ENCODE peak calls at places on chromosomes 4 and X, in six cellular contexts. N is HCT116, S is K562, Y is SK-N-SH, L is HepG2, Z is GM12878. A is an unnamed sample.
A peak's percentile ranks its signal among the peaks of the same experiment; 100 is the strongest.

GRCh38 chrX:96474357-96475125 is 210.1 kb upstream of the DIAPH2 start:
- DNase-seq in Y (no peak), S (no peak), L (no peak), Z (no peak), N (no peak), A (no peak)

GRCh38 chr4:13535118-13535517 is 9.2 kb downstream of the NKX3-2 start:
- DNase-seq in Z (no peak), Y (peak; percentile 15), N (no peak), L (no peak), S (no peak), A (no peak)

GRCh38 chr4:136699905-136700304 is 832.4 kb downstream of the PCDH18 start:
- DNase-seq in N (no peak), L (no peak), Y (no peak), S (no peak), Z (no peak), A (no peak)

GRCh38 chrX:30212172-30212571 is 3.2 kb upstream of the MAGEB2 start:
- DNase-seq in S (no peak), L (no peak), Y (no peak), N (no peak), Z (no peak), A (no peak)

GRCh38 chr4:167219090-167219489 is 15.2 kb downstream of the SPOCK3 start:
- DNase-seq in S (no peak), Z (no peak), Y (no peak), L (no peak), N (no peak), A (no peak)

GRCh38 chrX:24672701-24673190 is 21.0 kb upstream of the POLA1 start:
- DNase-seq in L (peak; percentile 78), Y (no peak), N (no peak), S (peak; percentile 24), Z (no peak), A (no peak)

GRCh38 chr4:71070015-71070414 is 76.6 kb downstream of the DCK start:
- DNase-seq in Z (no peak), S (no peak), N (no peak), L (no peak), Y (no peak), A (no peak)

GRCh38 chr4:23770011-23770410 is 119.8 kb downstream of the PPARGC1A start:
- DNase-seq in L (no peak), Z (no peak), S (no peak), N (no peak), Y (no peak), A (no peak)

GRCh38 chr4:47085661-47086060 is 54.3 kb downstream of the GABRB1 start:
- DNase-seq in Z (no peak), N (no peak), L (no peak), Y (no peak), S (no peak), A (no peak)

GRCh38 chrX:151710457-151710856 is 5.4 kb upstream of the FATE1 start:
- DNase-seq in N (no peak), L (no peak), Z (no peak), Y (no peak), S (no peak), A (no peak)

GRCh38 chr4:72567821-72568620 is 1.0 kb downstream of the ADAMTS3 start:
- DNase-seq in N (no peak), L (peak; percentile 3), Z (no peak), Y (peak; percentile 69), S (peak; percentile 97), A (no peak)

GRCh38 chr4:157045507-157046127 is 30.3 kb upstream of the GLRB start:
- DNase-seq in N (peak; percentile 46), S (peak; percentile 6), Z (no peak), L (peak; percentile 47), Y (peak; percentile 53), A (peak; percentile 35)

GRCh38 chr4:54660591-54660990 is 2.8 kb downstream of the KIT start:
- DNase-seq in Z (no peak), L (no peak), Y (no peak), S (no peak), N (no peak), A (no peak)

GRCh38 chr4:54661156-54661555 is 3.4 kb downstream of the KIT start:
- DNase-seq in Z (no peak), Y (no peak), S (no peak), N (no peak), L (no peak), A (no peak)

GRCh38 chr4:54658321-54659093 is 750 bp downstream of the KIT start:
- DNase-seq in Y (peak; percentile 78), S (peak; percentile 76), L (peak; percentile 14), N (peak; percentile 13), Z (no peak), A (no peak)

GRCh38 chr4:54660145-54660535 is 2.4 kb downstream of the KIT start:
- DNase-seq in N (no peak), S (no peak), L (no peak), Z (no peak), Y (no peak), A (no peak)

DNA sequence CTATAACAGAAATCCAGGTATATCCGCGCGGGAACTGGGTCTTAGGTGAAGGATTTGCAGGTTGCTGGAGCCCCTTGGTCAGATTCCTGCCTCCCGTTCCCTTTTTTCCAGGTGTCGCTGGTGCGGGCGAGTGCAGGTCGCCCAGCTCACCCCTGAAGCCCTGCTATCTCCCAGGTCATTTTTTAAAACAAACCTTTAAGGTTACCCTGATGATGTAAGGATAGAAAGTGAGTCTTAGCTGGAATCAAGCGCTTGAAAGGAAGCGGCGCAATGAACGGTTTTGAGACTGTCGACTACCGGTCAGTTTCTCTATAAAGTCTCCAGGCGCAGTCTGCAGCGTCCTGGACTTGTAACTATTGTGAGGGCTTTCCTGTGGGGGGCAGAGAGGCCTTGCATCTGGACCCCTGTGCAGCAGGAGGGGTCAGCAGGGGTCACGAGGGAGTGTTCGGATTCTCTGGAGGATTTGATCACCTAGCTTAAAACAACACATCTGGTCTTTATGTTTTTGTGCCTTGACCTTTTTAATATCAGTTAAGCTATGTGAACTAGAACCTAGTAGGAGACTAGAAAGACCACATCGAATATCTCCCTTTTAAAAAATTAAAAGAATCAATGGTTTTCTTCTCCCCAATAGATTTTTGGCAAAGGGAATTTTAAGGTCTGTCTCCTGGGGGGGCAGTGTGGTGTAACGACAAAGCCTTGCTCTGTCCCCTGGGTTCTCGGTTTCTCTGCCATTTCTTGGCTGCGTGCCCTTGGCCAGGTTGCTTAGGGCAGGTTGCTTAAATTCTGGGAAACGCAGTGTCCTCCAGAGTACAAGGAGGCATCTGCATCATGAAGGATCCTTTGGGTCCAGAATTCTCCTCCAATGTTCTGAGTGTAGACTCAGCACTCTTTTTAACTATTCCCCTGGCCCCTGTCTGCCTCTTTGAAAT is 1.7 kb downstream of the KIT start:
- DNase-seq in L (no peak), Z (no peak), Y (peak; percentile 32), N (no peak), S (peak; percentile 32), A (no peak)
- H3K9ac ChIP-seq in L (no peak overlapping the region), Z (no peak overlapping the region), Y (peak overlapping the region; percentile 63), N (peak overlapping the region; percentile 33), S (peak overlapping the region; percentile 32), A (peak overlapping the region; percentile 76)

GRCh38 chr4:39638358-39639239 is at the start of gene SMIM14:
- DNase-seq in N (peak; percentile 93), Z (no peak), Y (peak; percentile 98), S (peak; percentile 98), L (peak; percentile 96), A (peak; percentile 78)

GRCh38 chr4:39641451-39641850 is 2.8 kb upstream of the SMIM14 start:
- DNase-seq in S (no peak), Z (no peak), N (no peak), Y (no peak), L (no peak), A (no peak)

GRCh38 chr4:39636786-39637185 is 1.9 kb downstream of the SMIM14 start:
- DNase-seq in S (no peak), N (no peak), L (no peak), Y (no peak), Z (no peak), A (no peak)

GRCh38 chr4:39635023-39635422 is 3.6 kb downstream of the SMIM14 start:
- DNase-seq in S (no peak), L (no peak), N (no peak), Z (no peak), Y (no peak), A (no peak)

DNA sequence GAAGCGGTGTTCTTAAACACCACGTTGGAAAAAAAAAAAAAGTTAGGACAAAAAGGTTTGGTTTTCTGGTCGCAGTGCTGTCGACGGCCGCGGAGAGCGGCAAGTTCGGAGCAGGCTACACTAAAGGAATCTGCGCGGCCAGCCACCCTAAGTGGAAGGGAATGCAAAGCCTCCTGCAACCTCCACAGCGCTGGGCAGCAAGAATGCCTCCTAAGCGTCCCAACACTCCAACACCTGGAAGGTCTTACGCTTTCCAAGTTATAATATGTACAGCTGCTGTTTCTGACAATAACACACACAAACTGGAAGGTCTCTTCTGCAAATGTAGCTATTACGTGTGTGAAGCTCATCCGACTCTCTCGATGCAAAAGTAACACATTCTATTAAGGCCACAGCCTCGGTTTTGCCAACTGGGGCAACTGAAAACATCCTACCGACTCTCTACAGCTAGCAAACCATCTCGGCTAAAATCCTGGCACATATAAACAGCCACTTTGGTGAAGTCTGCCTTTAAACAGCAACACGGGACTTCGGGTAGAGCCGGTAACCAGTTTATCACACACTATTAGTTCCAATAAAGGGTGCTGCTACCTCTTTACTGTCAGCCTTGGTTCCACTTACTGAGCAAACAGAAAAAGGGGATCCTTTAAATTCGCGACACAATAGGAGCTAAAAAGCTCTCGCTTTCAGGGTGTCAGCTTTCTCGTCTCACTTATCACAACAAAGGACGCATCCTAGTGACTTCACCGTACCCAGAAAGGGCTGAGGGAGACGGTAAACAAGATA is 900 bp downstream of the SMIM14 start:
- DNase-seq in Y (peak; percentile 54), L (peak; percentile 64), N (peak; percentile 21), S (peak; percentile 68), Z (no peak), A (peak; percentile 24)
- TF ChIP-seq POLR2AphosphoS5 in Y (no peak), L (no peak), N (no peak), S (no peak), Z (no peak), A (no peak)

GRCh38 chr4:86909945-86910344 is 17.7 kb upstream of the C4orf36 start:
- DNase-seq in Y (no peak), S (no peak), Z (no peak), L (no peak), N (no peak), A (no peak)

GRCh38 chr4:86910820-86911684 is 18.8 kb upstream of the C4orf36 start:
- DNase-seq in Z (no peak), L (no peak), S (no peak), N (no peak), Y (no peak), A (no peak)

GRCh38 chr4:86910369-86910768 is 18.1 kb upstream of the C4orf36 start:
- DNase-seq in Y (no peak), Z (no peak), N (no peak), S (no peak), L (no peak), A (no peak)

GRCh38 chr4:86909540-86909939 is 17.3 kb upstream of the C4orf36 start:
- DNase-seq in S (no peak), Y (no peak), L (no peak), Z (no peak), N (no peak), A (no peak)
- H3K9ac ChIP-seq in S (no peak overlapping the region), Y (no peak overlapping the region), L (no peak overlapping the region), Z (no peak overlapping the region), N (no peak overlapping the region), A (no peak overlapping the region)

GRCh38 chr4:40572692-40573287 is 56.9 kb downstream of the RBM47 start:
- DNase-seq in Z (no peak), Y (no peak), S (no peak), L (no peak), N (no peak), A (no peak)
- TF ChIP-seq POLR2AphosphoS5 in Z (no peak), Y (no peak), S (no peak), L (no peak), N (no peak), A (no peak)

GRCh38 chr4:25310066-25310824 is 2.3 kb upstream of the ZCCHC4 start:
- DNase-seq in L (no peak), N (no peak), Y (no peak), Z (peak; percentile 59), S (no peak), A (no peak)
- H3K9ac ChIP-seq in L (no peak overlapping the region), N (no peak overlapping the region), Y (no peak overlapping the region), Z (peak overlapping the region; percentile 65), S (no peak overlapping the region), A (no peak overlapping the region)

GRCh38 chr4:683982-684571 is 4.9 kb downstream of the SLC49A3 start:
- DNase-seq in L (peak; percentile 63), N (peak; percentile 51), Z (no peak), S (peak; percentile 83), Y (peak; percentile 90), A (no peak)
- TF ChIP-seq POLR2AphosphoS5 in L (no peak), N (no peak), Z (no peak), S (no peak), Y (no peak), A (no peak)

A was measured in SK-N-MC.